ENCODE peak calls at places on chromosomes 5 and 9, in five cellular contexts. I is foreskin keratinocyte; Y is CD14-positive monocyte; X is CD8-positive, alpha-beta memory T cell; W is mucosa of gallbladder. D is an unnamed sample.

GRCh38 chr9:109132473-109133095 is 12.8 kb upstream of the TMEM245 start:
- DNase-seq in I (no peak), Y (no peak), X (no peak), W (no peak), D (no peak)

GRCh38 chr9:7735311-7735710 is 64.3 kb downstream of the DMAC1 start:
- DNase-seq in I (no peak), Y (no peak), X (no peak), W (no peak), D (no peak)

GRCh38 chr9:122100756-122101155 is 7.6 kb upstream of the TTLL11 start:
- DNase-seq in I (no peak), Y (no peak), X (no peak), W (no peak), D (no peak)

GRCh38 chr9:126275386-126276001 is 51.1 kb upstream of the MVB12B start:
- DNase-seq in I (no peak), Y (no peak), X (no peak), W (no peak), D (no peak)

GRCh38 chr9:6014668-6015270 is 655 bp downstream of the RANBP6 start:
- DNase-seq in I (peak), Y (no peak), X (no peak), W (no peak), D (no peak)

GRCh38 chr5:89916131-89916530 is 493.4 kb downstream of the CETN3 start:
- DNase-seq in I (no peak), Y (no peak), X (no peak), W (no peak), D (no peak)

GRCh38 chr9:135905380-135906282 is 1.7 kb downstream of the CAMSAP1 start:
- DNase-seq in I (peak), Y (peak), X (no peak), W (no peak), D (no peak)

GRCh38 chr5:92332039-92332438 is 948.9 kb upstream of the ARRDC3 start:
- DNase-seq in I (peak), Y (no peak), X (no peak), W (no peak), D (no peak)

GRCh38 chr9:4289411-4290380 is 10.2 kb downstream of the GLIS3 start:
- DNase-seq in I (no peak), Y (no peak), X (no peak), W (no peak), D (no peak)

GRCh38 chr9:70133253-70134208 is 89.9 kb downstream of the MAMDC2 start:
- DNase-seq in I (no peak), Y (no peak), X (no peak), W (peak), D (no peak)

GRCh38 chr5:72107874-72108199 is 562 bp downstream of the MAP1B start:
- DNase-seq in I (peak), Y (no peak), X (no peak), W (no peak), D (no peak)

GRCh38 chr5:27241564-27242257 is 203.3 kb upstream of the CDH9 start:
- DNase-seq in I (peak), Y (no peak), X (no peak), W (no peak), D (no peak)

GRCh38 chr5:78127875-78128274 is 166.6 kb downstream of the AP3B1 start:
- DNase-seq in I (no peak), Y (no peak), X (no peak), W (no peak), D (peak)

GRCh38 chr5:14131855-14132503 is 11.2 kb upstream of the TRIO start:
- DNase-seq in I (no peak), Y (no peak), X (no peak), W (no peak), D (no peak)

GRCh38 chr5:107604990-107605389 is 65.7 kb downstream of the EFNA5 start:
- DNase-seq in I (no peak), Y (no peak), X (no peak), W (no peak), D (peak)

GRCh38 chr9:133708770-133709611 is 29.2 kb downstream of the SARDH start:
- DNase-seq in I (no peak), Y (no peak), X (peak), W (no peak), D (peak)

GRCh38 chr9:80948876-80949275 is 740.5 kb downstream of the TLE1 start:
- DNase-seq in I (no peak), Y (no peak), X (no peak), W (no peak), D (no peak)

GRCh38 chr9:137550241-137550621 is at the start of gene PNPLA7:
- DNase-seq in I (peak), Y (peak), X (peak), W (peak), D (peak)

GRCh38 chr9:107345327-107345726 is 62.2 kb downstream of the RAD23B start:
- DNase-seq in I (no peak), Y (no peak), X (no peak), W (no peak), D (no peak)

GRCh38 chr5:38208782-38209378 is 49.5 kb upstream of the EGFLAM start:
- DNase-seq in I (peak), Y (no peak), X (no peak), W (peak), D (peak)

GRCh38 chr5:6328173-6328572 is 50.2 kb downstream of the MED10 start:
- DNase-seq in I (peak), Y (no peak), X (no peak), W (peak), D (peak)

GRCh38 chr5:122400961-122401360 is 88.9 kb downstream of the SNCAIP start:
- DNase-seq in I (no peak), Y (no peak), X (no peak), W (no peak), D (no peak)

GRCh38 chr5:7873216-7873615 is 4.3 kb downstream of the MTRR start:
- DNase-seq in I (no peak), Y (no peak), X (no peak), W (no peak), D (no peak)

GRCh38 chr5:83919071-83920041 is 198.7 kb upstream of the HAPLN1 start:
- DNase-seq in I (no peak), Y (no peak), X (no peak), W (no peak), D (no peak)

GRCh38 chr9:2338770-2339169 is 282.8 kb upstream of the VLDLR start:
- DNase-seq in I (peak), Y (no peak), X (no peak), W (no peak), D (no peak)

GRCh38 chr5:23977365-23977764 is 470.0 kb downstream of the PRDM9 start:
- DNase-seq in I (no peak), Y (no peak), X (no peak), W (no peak), D (no peak)

GRCh38 chr5:111743521-111743920 is 13.5 kb downstream of the NREP start:
- DNase-seq in I (no peak), Y (no peak), X (no peak), W (no peak), D (no peak)

GRCh38 chr9:108673386-108673785 is 182.4 kb downstream of the ACTL7B start:
- DNase-seq in I (peak), Y (no peak), X (no peak), W (no peak), D (no peak)

GRCh38 chr5:2200261-2200965 is 317.7 kb upstream of the IRX4 start:
- DNase-seq in I (no peak), Y (no peak), X (no peak), W (no peak), D (no peak)

GRCh38 chr5:64340293-64340692 is 165.5 kb upstream of the RGS7BP start:
- DNase-seq in I (peak), Y (no peak), X (no peak), W (no peak), D (no peak)

GRCh38 chr9:27539479-27540441 is 10.1 kb upstream of the MOB3B start:
- DNase-seq in I (peak), Y (no peak), X (no peak), W (peak), D (no peak)

GRCh38 chr5:163613150-163613442 is 107.7 kb downstream of the MAT2B start:
- DNase-seq in I (no peak), Y (no peak), X (no peak), W (no peak), D (no peak)

GRCh38 chr5:159825551-159826051 is 90.7 kb upstream of the ADRA1B start:
- DNase-seq in I (peak), Y (no peak), X (no peak), W (no peak), D (no peak)